ENCODE peak calls at places on chromosomes 11 and 22, in nine cellular contexts. O, R, F, P, Y, U, X, M and C are unnamed samples.

GRCh38 chr22:36745301-36745995 is 30.5 kb downstream of the IFT27 start:
- DNase-seq in R (no peak), Y (no peak), O (no peak), M (no peak), U (no peak), F (no peak), X (no peak), P (no peak), C (no peak)

GRCh38 chr22:43433904-43434600 is 22.2 kb downstream of the MPPED1 start:
- DNase-seq in M (no peak), P (no peak), F (no peak), R (no peak), U (no peak), X (no peak), O (no peak), Y (no peak), C (no peak)

GRCh38 chr11:16806791-16807190 is 68.3 kb downstream of the C11orf58 start:
- DNase-seq in Y (no peak), U (no peak), M (no peak), X (no peak), O (no peak), R (no peak), P (peak; percentile 35), F (no peak), C (no peak)

GRCh38 chr22:47605886-47606285 is 843.4 kb downstream of the TBC1D22A start:
- DNase-seq in P (no peak), Y (no peak), R (no peak), O (no peak), F (no peak), X (no peak), M (no peak), U (no peak), C (no peak)

GRCh38 chr11:109794501-109794900 is 298.7 kb upstream of the ZC3H12C start:
- DNase-seq in Y (no peak), R (no peak), F (peak; percentile 33), X (no peak), P (no peak), O (no peak), M (no peak), U (no peak), C (no peak)

GRCh38 chr22:31911565-31912401 is 32.6 kb upstream of the YWHAH start:
- DNase-seq in R (no peak), M (no peak), P (no peak), X (no peak), F (peak; percentile 8), Y (no peak), U (no peak), O (no peak), C (peak; percentile 42)

GRCh38 chr11:70182266-70182665 is 20.8 kb upstream of the FADD start:
- DNase-seq in O (no peak), X (no peak), U (no peak), M (no peak), F (no peak), Y (no peak), P (no peak), R (no peak), C (no peak)

GRCh38 chr22:24179478-24180210 is 1.6 kb upstream of the SUSD2 start:
- DNase-seq in P (no peak), X (no peak), R (peak; percentile 15), O (no peak), Y (no peak), M (no peak), F (no peak), U (no peak), C (no peak)

GRCh38 chr11:45180888-45181594 is 34.6 kb downstream of the PRDM11 start:
- DNase-seq in X (peak; percentile 3), U (peak; percentile 65), P (peak; percentile 50), M (peak; percentile 89), R (peak; percentile 85), F (peak; percentile 53), O (no peak), Y (peak; percentile 35), C (peak; percentile 75)

GRCh38 chr22:46069518-46070214 is 80.7 kb upstream of the PPARA start:
- DNase-seq in M (no peak), X (no peak), F (peak; percentile 96), R (peak; percentile 95), O (no peak), Y (peak; percentile 24), P (peak; percentile 22), U (peak; percentile 96), C (no peak)

GRCh38 chr11:17397311-17398002 is 9.0 kb upstream of the KCNJ11 start:
- DNase-seq in O (no peak), R (no peak), U (no peak), Y (no peak), M (no peak), P (no peak), X (no peak), F (no peak), C (no peak)

GRCh38 chr11:62402226-62402625 is 16.6 kb upstream of the SCGB1A1 start:
- DNase-seq in O (no peak), X (no peak), Y (no peak), P (no peak), R (no peak), F (no peak), M (no peak), U (no peak), C (no peak)

GRCh38 chr11:96123301-96123700 is 199.4 kb upstream of the MTMR2 start:
- DNase-seq in U (no peak), O (no peak), R (no peak), X (no peak), Y (no peak), M (no peak), P (no peak), F (no peak), C (no peak)

GRCh38 chr11:118921929-118922744 is 3.6 kb downstream of the BCL9L start:
- DNase-seq in M (peak; percentile 86), X (no peak), F (peak; percentile 82), R (peak; percentile 94), O (peak; percentile 94), Y (no peak), P (no peak), U (peak; percentile 91), C (no peak)

GRCh38 chr11:84857746-84858145 is 769.4 kb downstream of the DLG2 start:
- DNase-seq in U (no peak), X (no peak), F (peak; percentile 53), Y (no peak), R (no peak), M (no peak), O (no peak), P (no peak), C (no peak)

GRCh38 chr11:84855846-84856245 is 771.3 kb downstream of the DLG2 start:
- DNase-seq in Y (no peak), M (no peak), P (no peak), O (no peak), U (no peak), X (no peak), F (peak; percentile 84), R (no peak), C (no peak)

GRCh38 chr22:18110194-18110943 is at the start of gene TUBA8:
- DNase-seq in R (peak; percentile 60), F (peak; percentile 35), M (no peak), U (no peak), P (no peak), O (no peak), X (no peak), Y (peak; percentile 62), C (no peak)

GRCh38 chr11:134037093-134037908 is 31.6 kb upstream of the JAM3 start:
- DNase-seq in P (peak; percentile 60), Y (peak; percentile 75), F (peak; percentile 49), X (peak; percentile 29), U (peak; percentile 15), O (no peak), R (peak; percentile 78), M (no peak), C (peak; percentile 25)

GRCh38 chr11:117730256-117730800 is 66.7 kb downstream of the DSCAML1 start:
- DNase-seq in F (peak; percentile 30), X (no peak), O (no peak), Y (no peak), R (no peak), U (no peak), M (no peak), P (no peak), C (no peak)

GRCh38 chr11:40292636-40293585 is 1166.5 kb downstream of the LRRC4C start:
- DNase-seq in P (no peak), Y (peak; percentile 33), R (no peak), O (no peak), X (no peak), F (no peak), U (no peak), M (no peak), C (no peak)

GRCh38 chr11:12680246-12680939 is 6.2 kb downstream of the TEAD1 start:
- DNase-seq in U (peak; percentile 92), P (peak; percentile 67), Y (peak; percentile 83), X (no peak), F (peak; percentile 96), M (no peak), O (no peak), R (peak; percentile 86), C (peak; percentile 83)

GRCh38 chr22:48574776-48575566 is 1252.7 kb downstream of the BRD1 start:
- DNase-seq in O (no peak), M (peak; percentile 62), R (peak; percentile 69), Y (peak; percentile 76), F (peak; percentile 9), U (peak; percentile 67), P (no peak), X (no peak), C (no peak)

GRCh38 chr11:43580735-43581369 is 99.7 kb upstream of the HSD17B12 start:
- DNase-seq in O (no peak), M (peak; percentile 29), U (no peak), R (no peak), P (peak; percentile 38), X (no peak), F (no peak), Y (no peak), C (peak; percentile 54)

GRCh38 chr11:117230286-117230961 is 1.4 kb downstream of the PCSK7 start:
- DNase-seq in U (no peak), Y (no peak), F (peak; percentile 50), R (no peak), O (no peak), M (no peak), P (no peak), X (no peak), C (no peak)

GRCh38 chr11:628056-628455 is 1.1 kb upstream of the SCT start:
- DNase-seq in X (no peak), O (no peak), F (no peak), Y (no peak), R (no peak), M (no peak), U (no peak), P (no peak), C (no peak)

GRCh38 chr11:11025087-11025486 is 167.2 kb upstream of the ZBED5 start:
- DNase-seq in U (peak; percentile 26), P (no peak), R (no peak), Y (no peak), O (no peak), X (no peak), M (no peak), F (peak; percentile 73), C (no peak)

GRCh38 chr22:17929909-17930308 is 94.5 kb downstream of the MICAL3 start:
- DNase-seq in U (no peak), O (no peak), R (no peak), M (no peak), Y (no peak), X (no peak), P (no peak), F (no peak), C (no peak)

GRCh38 chr11:490186-490929 is 16.7 kb downstream of the RNH1 start:
- DNase-seq in Y (no peak), O (no peak), X (no peak), M (no peak), U (no peak), P (no peak), F (no peak), R (no peak), C (no peak)

GRCh38 chr11:61626580-61627380 is 45.9 kb upstream of the SYT7 start:
- DNase-seq in Y (peak; percentile 49), X (no peak), P (no peak), R (peak; percentile 88), M (peak; percentile 6), U (no peak), O (no peak), F (peak; percentile 27), C (no peak)

GRCh38 chr11:116800610-116801009 is 8.9 kb upstream of the APOA5 start:
- DNase-seq in R (no peak), X (no peak), U (no peak), M (no peak), Y (no peak), F (no peak), O (no peak), P (no peak), C (no peak)

GRCh38 chr11:112265659-112266409 is 5.2 kb upstream of the PLET1 start:
- DNase-seq in O (peak; percentile 82), Y (no peak), X (no peak), F (no peak), R (no peak), P (no peak), M (no peak), U (no peak), C (no peak)